ENCODE peak calls at places on chromosomes 3 and 15, in ten cellular contexts. C, N, R, H, P, Y, Z, O, W and E are unnamed samples.
A peak's percentile ranks its signal among the peaks of the same experiment; 100 is the strongest.

GRCh38 chr3:109640146-109640652 is 302.9 kb upstream of the DPPA4 start:
- DNase-seq in O (no peak), N (no peak), C (no peak), R (no peak), P (no peak), H (no peak), Z (no peak), W (no peak), Y (no peak), E (no peak)

GRCh38 chr3:196322-197153 is at the start of gene CHL1:
- DNase-seq in R (peak; percentile 85), P (peak; percentile 32), O (no peak), Z (peak; percentile 61), H (peak; percentile 48), C (no peak), N (no peak), Y (no peak), W (no peak), E (no peak)

GRCh38 chr15:79640206-79640605 is 208.1 kb downstream of the MINAR1 start:
- DNase-seq in C (no peak), Z (no peak), R (no peak), W (no peak), Y (peak; percentile 12), O (peak; percentile 18), P (no peak), H (no peak), N (no peak), E (no peak)

GRCh38 chr3:58038675-58039302 is 30.6 kb downstream of the FLNB start:
- DNase-seq in Y (no peak), Z (no peak), R (no peak), H (no peak), W (no peak), O (no peak), C (no peak), N (no peak), P (no peak), E (no peak)

GRCh38 chr3:193780810-193781472 is 187.9 kb downstream of the OPA1 start:
- DNase-seq in N (peak; percentile 44), Y (peak; percentile 74), W (peak; percentile 72), R (peak; percentile 93), C (no peak), H (peak; percentile 91), Z (peak; percentile 59), P (peak; percentile 66), O (peak; percentile 35), E (peak; percentile 46)

GRCh38 chr3:120404876-120405275 is 45.9 kb downstream of the FSTL1 start:
- DNase-seq in W (no peak), C (no peak), R (no peak), O (no peak), Y (no peak), Z (no peak), P (no peak), H (no peak), N (no peak), E (no peak)

GRCh38 chr3:146834917-146835316 is 229.8 kb upstream of the PLSCR5 start:
- DNase-seq in R (no peak), H (no peak), N (no peak), C (no peak), P (no peak), Y (no peak), O (no peak), W (no peak), Z (no peak), E (no peak)

GRCh38 chr3:170356596-170357175 is 829 bp upstream of the SKIL start:
- DNase-seq in H (peak; percentile 90), W (peak; percentile 82), Y (peak; percentile 85), N (peak; percentile 60), C (peak; percentile 95), P (peak; percentile 87), Z (peak; percentile 86), O (peak; percentile 71), R (peak; percentile 92), E (no peak)

GRCh38 chr15:92565351-92566125 is 90.0 kb downstream of the FAM174B start:
- DNase-seq in Z (no peak), Y (no peak), R (no peak), O (no peak), N (no peak), H (no peak), P (no peak), W (no peak), C (peak; percentile 77), E (no peak)

GRCh38 chr3:101043687-101044078 is 50.5 kb upstream of the ABI3BP start:
- DNase-seq in O (no peak), N (no peak), C (no peak), H (no peak), Z (no peak), Y (no peak), P (no peak), W (no peak), R (no peak), E (no peak)

GRCh38 chr15:66680502-66680901 is 21.5 kb upstream of the SMAD6 start:
- DNase-seq in R (no peak), W (no peak), P (no peak), Y (no peak), C (no peak), Z (no peak), O (no peak), H (no peak), N (no peak), E (no peak)

GRCh38 chr15:52183562-52184173 is 7.5 kb downstream of the GNB5 start:
- DNase-seq in R (peak; percentile 85), O (no peak), C (peak; percentile 57), H (peak; percentile 76), P (no peak), W (peak; percentile 57), Y (peak; percentile 59), Z (no peak), N (peak; percentile 41), E (peak; percentile 50)

GRCh38 chr15:44243146-44243545 is 45.4 kb upstream of the GOLM2 start:
- DNase-seq in C (no peak), Z (no peak), O (no peak), R (no peak), H (no peak), W (no peak), N (no peak), Y (no peak), P (no peak), E (no peak)

GRCh38 chr15:63892794-63893441 is 59.2 kb upstream of the HERC1 start:
- DNase-seq in Y (peak; percentile 52), W (no peak), O (no peak), P (no peak), Z (no peak), N (peak; percentile 97), H (no peak), C (no peak), R (no peak), E (no peak)

GRCh38 chr15:79944625-79945024 is 26.4 kb downstream of the BCL2A1 start:
- DNase-seq in O (no peak), Z (no peak), W (no peak), R (no peak), Y (no peak), N (no peak), P (no peak), C (no peak), H (no peak), E (no peak)

GRCh38 chr3:52870471-52870870 is 26.9 kb downstream of the STIMATE start:
- DNase-seq in C (no peak), H (no peak), O (no peak), P (no peak), W (no peak), R (no peak), Z (no peak), Y (no peak), N (no peak), E (no peak)

GRCh38 chr3:112327371-112327951 is 5.5 kb upstream of the CD200 start:
- DNase-seq in N (peak; percentile 56), W (no peak), Y (peak; percentile 39), C (no peak), P (peak; percentile 59), Z (peak; percentile 34), O (peak; percentile 14), H (peak; percentile 77), R (no peak), E (no peak)

GRCh38 chr3:128416578-128417150 is 50.0 kb downstream of the DNAJB8 start:
- DNase-seq in P (no peak), C (no peak), Z (no peak), N (no peak), Y (no peak), W (no peak), O (no peak), R (no peak), H (no peak), E (no peak)

GRCh38 chr3:46354478-46354877 is 567 bp downstream of the CCR2 start:
- DNase-seq in Z (no peak), W (no peak), H (no peak), O (no peak), P (no peak), R (no peak), N (no peak), Y (no peak), C (no peak), E (no peak)

DNA sequence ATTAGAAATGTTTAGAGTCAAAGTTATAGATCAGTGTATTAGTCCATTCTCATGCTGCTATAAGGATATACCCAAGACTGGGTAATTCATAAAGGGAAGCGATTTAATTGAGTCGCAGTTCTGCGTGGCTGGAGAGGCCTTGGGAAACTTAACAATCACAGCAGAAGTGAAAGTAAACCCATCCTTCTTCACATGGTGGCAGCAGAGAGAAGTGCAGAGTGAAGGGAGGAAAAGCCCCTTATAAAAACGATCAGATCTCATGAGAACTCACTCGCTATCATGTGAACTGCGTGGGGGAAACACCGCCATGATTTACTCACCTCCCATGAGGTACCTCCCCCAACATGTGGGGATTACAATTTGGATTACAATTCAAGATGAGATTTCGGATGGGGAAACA is 871.5 kb downstream of the DIPK2A start:
- DNase-seq in Y (no peak), Z (no peak), W (no peak), O (no peak), C (no peak), R (no peak), N (no peak), P (no peak), H (peak; percentile 52), E (no peak)
- TF ChIP-seq CTCF in Y (no peak), Z (no peak), W (no peak), O (peak; percentile 15), C (no peak), R (peak; percentile 51), N (no peak), P (no peak), H (peak; percentile 63), E (no peak)

GRCh38 chr15:83112233-83112958 is 5.0 kb downstream of the TM6SF1 start:
- DNase-seq in Y (no peak), C (no peak), P (no peak), R (no peak), H (no peak), N (no peak), O (peak; percentile 52), Z (no peak), W (no peak), E (no peak)
- TF ChIP-seq CTCF in Y (no peak), C (no peak), P (no peak), R (no peak), H (no peak), N (no peak), O (peak; percentile 12), Z (no peak), W (no peak), E (no peak)

GRCh38 chr3:8261018-8261417 is 240.6 kb upstream of the LMCD1 start:
- DNase-seq in Y (no peak), N (no peak), Z (no peak), P (no peak), C (no peak), W (no peak), H (no peak), O (no peak), R (no peak), E (no peak)
- TF ChIP-seq CTCF in Y (no peak), N (no peak), Z (no peak), P (no peak), C (no peak), W (no peak), H (no peak), O (no peak), R (peak; percentile 42), E (no peak)

GRCh38 chr3:195558602-195559001 is 15.5 kb upstream of the PPP1R2 start:
- DNase-seq in P (no peak), W (no peak), Z (no peak), C (no peak), O (no peak), N (peak; percentile 54), H (peak; percentile 72), Y (peak; percentile 70), R (peak; percentile 67), E (no peak)
- TF ChIP-seq CTCF in P (peak; percentile 42), W (no peak), Z (peak; percentile 33), C (no peak), O (peak; percentile 60), N (peak; percentile 71), H (peak; percentile 83), Y (peak; percentile 42), R (peak; percentile 72), E (peak; percentile 59)